ENCODE peak calls at places on chromosomes 7 and 10, in five cellular contexts. Q is psoas muscle, R is body of pancreas, H is stomach, Y is HCT116. G is an unnamed sample.

GRCh38 chr10:127853868-127854768 is 38.6 kb downstream of the CLRN3 start:
- DNase-seq in Q (peak; percentile 71), R (peak; percentile 76), H (peak; percentile 63), Y (peak; percentile 75), G (peak; percentile 53)

GRCh38 chr7:105512926-105513526 is 9.0 kb downstream of the PUS7 start:
- DNase-seq in Q (no peak), R (no peak), H (no peak), Y (no peak), G (no peak)

GRCh38 chr10:27743736-27744477 is 1.7 kb downstream of the MKX start:
- DNase-seq in Q (peak; percentile 46), R (no peak), H (no peak), Y (no peak), G (no peak)

GRCh38 chr10:106615081-106615480 is 549.4 kb downstream of the SORCS1 start:
- DNase-seq in Q (no peak), R (no peak), H (no peak), Y (no peak), G (no peak)

GRCh38 chr7:122550545-122550944 is 148.4 kb downstream of the RNF133 start:
- DNase-seq in Q (no peak), R (no peak), H (no peak), Y (no peak), G (no peak)

GRCh38 chr7:2171855-2172254 is 60.9 kb downstream of the MAD1L1 start:
- DNase-seq in Q (no peak), R (no peak), H (no peak), Y (no peak), G (no peak)

GRCh38 chr10:4013651-4014085 is 228.7 kb upstream of the KLF6 start:
- DNase-seq in Q (no peak), R (no peak), H (no peak), Y (no peak), G (peak; percentile 24)

GRCh38 chr7:92608380-92609322 is 18.5 kb upstream of the FAM133B start:
- DNase-seq in Q (no peak), R (peak; percentile 68), H (no peak), Y (no peak), G (no peak)

GRCh38 chr10:14271621-14272020 is 59.1 kb downstream of the FRMD4A start:
- DNase-seq in Q (no peak), R (no peak), H (no peak), Y (no peak), G (no peak)

GRCh38 chr10:1886039-1886438 is 148.7 kb upstream of the ADARB2 start:
- DNase-seq in Q (no peak), R (no peak), H (no peak), Y (no peak), G (no peak)

GRCh38 chr7:36910401-36910800 is 186.1 kb upstream of the AOAH start:
- DNase-seq in Q (no peak), R (no peak), H (no peak), Y (no peak), G (no peak)

GRCh38 chr10:71393841-71394475 is 2.8 kb upstream of the CDH23 start:
- DNase-seq in Q (no peak), R (no peak), H (no peak), Y (no peak), G (no peak)

GRCh38 chr10:60138026-60138425 is 231.7 kb upstream of the CCDC6 start:
- DNase-seq in Q (no peak), R (no peak), H (no peak), Y (no peak), G (no peak)

GRCh38 chr7:158710651-158711102 is 6.1 kb upstream of the NCAPG2 start:
- DNase-seq in Q (no peak), R (peak; percentile 38), H (no peak), Y (no peak), G (no peak)

GRCh38 chr7:22442887-22443369 is 57.1 kb downstream of the STEAP1B start:
- DNase-seq in Q (no peak), R (no peak), H (no peak), Y (no peak), G (no peak)

GRCh38 chr7:46285856-46286255 is 364.8 kb upstream of the IGFBP3 start:
- DNase-seq in Q (no peak), R (no peak), H (no peak), Y (no peak), G (no peak)

GRCh38 chr10:112985701-112986510 is 35.9 kb downstream of the TCF7L2 start:
- DNase-seq in Q (no peak), R (peak; percentile 16), H (no peak), Y (no peak), G (peak; percentile 29)

GRCh38 chr10:86804805-86805204 is 48.4 kb downstream of the BMPR1A start:
- DNase-seq in Q (no peak), R (no peak), H (no peak), Y (no peak), G (no peak)

GRCh38 chr10:8315619-8316021 is 261.1 kb downstream of the GATA3 start:
- DNase-seq in Q (no peak), R (no peak), H (no peak), Y (no peak), G (peak; percentile 47)

GRCh38 chr7:27112361-27112760 is 9.9 kb upstream of the HOXA2 start:
- DNase-seq in Q (no peak), R (no peak), H (no peak), Y (no peak), G (no peak)

GRCh38 chr7:148575640-148576411 is 14.7 kb upstream of the C7orf33 start:
- DNase-seq in Q (peak; percentile 71), R (peak; percentile 67), H (peak; percentile 80), Y (peak; percentile 22), G (peak; percentile 41)

GRCh38 chr10:60208676-60209269 is 180.9 kb downstream of the ANK3 start:
- DNase-seq in Q (no peak), R (no peak), H (no peak), Y (peak; percentile 23), G (no peak)

GRCh38 chr7:117381357-117381756 is 45.9 kb downstream of the ASZ1 start:
- DNase-seq in Q (no peak), R (no peak), H (no peak), Y (no peak), G (no peak)

GRCh38 chr7:117372073-117372472 is 49.2 kb upstream of the WNT2 start:
- DNase-seq in Q (no peak), R (no peak), H (no peak), Y (no peak), G (no peak)

DNA sequence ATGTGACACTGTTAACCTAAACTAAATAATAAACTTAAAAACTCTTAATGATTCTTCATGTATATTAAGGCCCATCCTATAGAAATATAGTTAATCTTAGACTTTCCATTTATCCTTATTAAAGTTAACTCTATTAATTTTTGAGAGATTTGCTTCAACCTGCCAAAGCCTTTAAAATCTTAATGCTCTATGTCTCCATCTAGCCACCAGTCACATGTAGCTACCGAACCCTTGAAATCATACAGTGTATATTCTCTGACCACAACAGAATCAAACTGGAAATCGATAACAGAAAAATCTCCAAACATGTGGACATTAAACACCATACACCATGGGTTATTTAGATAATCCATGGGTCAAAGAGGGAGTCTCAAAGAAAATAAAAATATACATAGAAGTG is 51.9 kb downstream of the ASZ1 start:
- DNase-seq in Q (no peak), R (no peak), H (no peak), Y (no peak), G (no peak)
- TF ChIP-seq CTCF in Q (no peak), R (no peak), H (no peak), Y (peak; percentile 28), G (peak; percentile 31)

DNA sequence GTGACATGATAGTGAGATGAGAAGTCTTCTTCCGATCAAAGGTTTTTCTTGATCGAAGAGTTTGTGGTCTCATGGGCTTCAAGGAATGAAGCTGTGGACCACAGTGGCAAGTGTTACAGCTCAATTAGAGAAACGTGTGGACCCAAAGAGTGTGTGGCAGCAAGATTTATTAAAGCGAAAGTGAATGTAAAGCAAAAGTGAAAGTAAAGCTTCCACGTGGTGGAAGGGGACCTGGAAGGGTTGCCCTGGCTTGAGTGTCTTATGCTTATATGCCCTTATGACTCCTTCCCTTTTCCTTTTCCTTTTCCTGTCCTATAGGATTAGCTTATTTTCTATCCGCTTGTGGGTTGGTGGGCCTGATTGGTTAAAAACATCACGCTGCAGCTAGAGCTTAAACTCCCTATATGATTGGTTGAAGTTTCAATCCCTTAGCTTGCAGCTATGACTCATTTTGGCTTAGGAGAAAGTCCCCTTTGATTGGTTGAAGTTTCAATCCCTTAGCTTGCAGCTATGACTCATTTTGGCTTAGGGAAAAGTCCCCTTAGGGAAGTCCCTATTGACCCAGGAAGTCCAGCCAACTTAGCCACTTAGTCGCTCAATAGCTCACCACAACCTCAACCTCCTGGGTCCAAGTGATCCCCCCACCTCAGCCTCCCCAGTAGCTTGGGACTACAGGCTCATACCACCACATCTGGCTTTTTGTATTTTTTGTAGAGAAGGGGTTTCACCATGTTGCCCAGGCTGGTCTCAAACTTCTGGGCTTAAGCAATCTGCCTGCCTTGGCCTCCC is 34.7 kb downstream of the MRPS24 start:
- DNase-seq in Q (no peak), R (peak; percentile 6), H (no peak), Y (no peak), G (peak; percentile 48)
- H3K4me3 ChIP-seq in Q (peak overlapping the region; percentile 26), R (no peak overlapping the region), H (peak overlapping the region; percentile 28), Y (no peak overlapping the region), G (peak overlapping the region; percentile 64)

GRCh38 chr10:35348609-35349388 is 12.5 kb downstream of the CCNY start:
- DNase-seq in Q (no peak), R (no peak), H (no peak), Y (no peak), G (no peak)
- H3K36me3 ChIP-seq in Q (no peaks in the 10 kb centered on the region), R (no peaks in the 10 kb centered on the region), H (no peaks in the 10 kb centered on the region), Y (no peaks in the 10 kb centered on the region), G (no peaks in the 10 kb centered on the region)

DNA sequence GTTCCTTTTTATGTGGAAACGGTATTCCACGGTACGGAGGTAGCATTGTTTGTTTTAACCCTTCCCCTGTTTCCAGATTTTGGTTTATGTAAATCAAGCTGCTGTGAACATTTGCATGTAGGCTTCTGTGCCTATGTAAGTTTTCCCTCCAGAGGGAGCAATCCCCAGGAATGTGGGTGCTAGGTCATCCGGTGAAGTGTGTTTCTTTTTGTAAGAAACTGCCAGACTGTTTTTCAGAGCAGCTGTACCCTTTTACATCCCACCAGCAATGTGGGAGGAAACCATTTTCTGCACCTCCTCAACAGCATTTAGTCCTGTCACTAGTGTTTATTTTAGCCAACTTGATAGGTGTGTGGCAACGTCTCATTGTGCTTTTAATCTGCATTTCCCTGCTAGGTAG is 395.8 kb upstream of the FOXK1 start:
- DNase-seq in Q (no peak), R (no peak), H (no peak), Y (no peak), G (no peak)
- TF ChIP-seq CTCF in Q (no peak), R (no peak), H (no peak), Y (peak; percentile 6), G (no peak)

DNA sequence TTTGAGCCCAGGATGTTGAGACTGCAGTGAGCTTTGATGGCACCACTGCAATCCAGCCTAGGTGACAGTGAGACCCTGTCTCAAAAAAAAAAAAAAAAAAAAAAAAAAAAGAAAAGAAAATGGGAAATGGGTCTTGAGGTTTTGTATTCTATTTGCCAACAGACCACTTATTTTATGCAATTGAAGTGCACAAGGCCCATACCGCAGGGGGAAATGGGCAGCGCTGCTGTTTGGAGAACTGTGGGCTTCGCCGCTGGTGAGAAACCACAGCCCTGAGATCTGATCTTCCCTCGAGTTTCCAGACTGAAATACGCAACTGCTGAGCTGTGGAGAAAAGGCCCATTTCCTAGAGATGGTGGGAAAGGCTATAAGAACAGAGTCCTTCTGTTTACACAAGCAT is 512.0 kb downstream of the TCERG1L start:
- DNase-seq in Q (no peak), R (no peak), H (no peak), Y (no peak), G (no peak)
- H3K4me3 ChIP-seq in Q (no peak overlapping the region), R (no peak overlapping the region), H (no peak overlapping the region), Y (no peak overlapping the region), G (no peak overlapping the region)

G was measured in GM06990.